ENCODE peak calls at places on chromosome 20, in four cellular contexts. B is nucleus accumbens, T is left ventricle myocardium inferior, K is brain microvascular endothelial cell. V is an unnamed sample.

GRCh38 chr20:7712661-7713060 is 227.6 kb downstream of the HAO1 start:
- DNase-seq in B (no peak), T (no peak), K (no peak), V (no peak)

GRCh38 chr20:31594558-31595379 is 10.3 kb upstream of the ID1 start:
- DNase-seq in B (no peak), T (peak), K (no peak), V (no peak)

GRCh38 chr20:723756-724155 is 44.5 kb downstream of the SLC52A3 start:
- DNase-seq in B (no peak), T (peak), K (no peak), V (no peak)

GRCh38 chr20:34201531-34201930 is 39.7 kb upstream of the ASIP start:
- DNase-seq in B (no peak), T (no peak), K (no peak), V (no peak)

GRCh38 chr20:23314714-23315498 is 35.7 kb upstream of the NXT1 start:
- DNase-seq in B (no peak), T (peak), K (no peak), V (no peak)

GRCh38 chr20:31716818-31717477 is 5.7 kb downstream of the BCL2L1 start:
- DNase-seq in B (no peak), T (no peak), K (no peak), V (no peak)

GRCh38 chr20:20856956-20857355 is 144.5 kb upstream of the RALGAPA2 start:
- DNase-seq in B (no peak), T (no peak), K (no peak), V (no peak)

GRCh38 chr20:8504030-8504429 is 372.0 kb downstream of the PLCB1 start:
- DNase-seq in B (no peak), T (no peak), K (no peak), V (no peak)

GRCh38 chr20:4091332-4092135 is 76.2 kb upstream of the RNF24 start:
- DNase-seq in B (no peak), T (peak), K (peak), V (no peak)